ENCODE peak calls at places on chromosomes 2 and 18, in eight cellular contexts. One of them, this sample, is unnamed.

GRCh38 chr2:150526827-150527226 is 39.4 kb upstream of the RND3 start:
- DNase-seq in NAMALWA: no peak
- DNase-seq in transverse colon: no peak
- DNase-seq in activated CD4-positive, alpha-beta T cell treated with anti-CD3 and anti-CD28 coated beads, Interleukin-2, amount 50 U/mL, for 1 hour: no peak
- DNase-seq in AG09319: peak
- DNase-seq in lung: no peak
- DNase-seq in NCI-H1105: no peak
- DNase-seq in AG08396: peak
- DNase-seq in this sample: peak

GRCh38 chr2:160408575-160409291 is 84.9 kb downstream of the RBMS1 start:
- DNase-seq in AG08396: no peak
- DNase-seq in activated CD4-positive, alpha-beta T cell treated with anti-CD3 and anti-CD28 coated beads, Interleukin-2, amount 50 U/mL, for 1 hour: no peak
- DNase-seq in transverse colon: no peak
- DNase-seq in NAMALWA: no peak
- DNase-seq in AG09319: no peak
- DNase-seq in NCI-H1105: no peak
- DNase-seq in lung: no peak
- DNase-seq in this sample: no peak

GRCh38 chr2:19508-19907 is 26.8 kb downstream of the FAM110C start:
- DNase-seq in activated CD4-positive, alpha-beta T cell treated with anti-CD3 and anti-CD28 coated beads, Interleukin-2, amount 50 U/mL, for 1 hour: no peak
- DNase-seq in lung: no peak
- DNase-seq in transverse colon: peak
- DNase-seq in NCI-H1105: no peak
- DNase-seq in AG09319: no peak
- DNase-seq in AG08396: no peak
- DNase-seq in NAMALWA: no peak
- DNase-seq in this sample: no peak

GRCh38 chr18:62211323-62211828 is 24.3 kb downstream of the RELCH start:
- DNase-seq in NAMALWA: no peak
- DNase-seq in AG09319: no peak
- DNase-seq in AG08396: no peak
- DNase-seq in NCI-H1105: no peak
- DNase-seq in transverse colon: no peak
- DNase-seq in lung: no peak
- DNase-seq in activated CD4-positive, alpha-beta T cell treated with anti-CD3 and anti-CD28 coated beads, Interleukin-2, amount 50 U/mL, for 1 hour: no peak
- DNase-seq in this sample: no peak

GRCh38 chr18:2293109-2293839 is 278.0 kb downstream of the METTL4 start:
- DNase-seq in lung: no peak
- DNase-seq in NCI-H1105: no peak
- DNase-seq in AG09319: no peak
- DNase-seq in activated CD4-positive, alpha-beta T cell treated with anti-CD3 and anti-CD28 coated beads, Interleukin-2, amount 50 U/mL, for 1 hour: no peak
- DNase-seq in AG08396: no peak
- DNase-seq in transverse colon: no peak
- DNase-seq in NAMALWA: peak
- DNase-seq in this sample: no peak

GRCh38 chr2:48566582-48566981 is 36.6 kb downstream of the STON1 start:
- DNase-seq in NAMALWA: no peak
- DNase-seq in AG09319: no peak
- DNase-seq in AG08396: peak
- DNase-seq in lung: no peak
- DNase-seq in activated CD4-positive, alpha-beta T cell treated with anti-CD3 and anti-CD28 coated beads, Interleukin-2, amount 50 U/mL, for 1 hour: no peak
- DNase-seq in NCI-H1105: no peak
- DNase-seq in transverse colon: no peak
- DNase-seq in this sample: no peak

GRCh38 chr2:179447839-179448447 is 183.3 kb upstream of the SESTD1 start:
- DNase-seq in AG08396: no peak
- DNase-seq in NCI-H1105: no peak
- DNase-seq in lung: no peak
- DNase-seq in activated CD4-positive, alpha-beta T cell treated with anti-CD3 and anti-CD28 coated beads, Interleukin-2, amount 50 U/mL, for 1 hour: no peak
- DNase-seq in NAMALWA: no peak
- DNase-seq in transverse colon: no peak
- DNase-seq in AG09319: no peak
- DNase-seq in this sample: no peak

GRCh38 chr18:24112874-24113615 is 25.8 kb upstream of the CABYR start:
- DNase-seq in transverse colon: no peak
- DNase-seq in AG09319: no peak
- DNase-seq in NAMALWA: no peak
- DNase-seq in AG08396: no peak
- DNase-seq in activated CD4-positive, alpha-beta T cell treated with anti-CD3 and anti-CD28 coated beads, Interleukin-2, amount 50 U/mL, for 1 hour: no peak
- DNase-seq in lung: no peak
- DNase-seq in NCI-H1105: no peak
- DNase-seq in this sample: no peak

GRCh38 chr2:328761-329160 is 40.9 kb upstream of the ALKAL2 start:
- DNase-seq in AG09319: no peak
- DNase-seq in lung: no peak
- DNase-seq in transverse colon: no peak
- DNase-seq in NCI-H1105: no peak
- DNase-seq in activated CD4-positive, alpha-beta T cell treated with anti-CD3 and anti-CD28 coated beads, Interleukin-2, amount 50 U/mL, for 1 hour: no peak
- DNase-seq in AG08396: no peak
- DNase-seq in NAMALWA: no peak
- DNase-seq in this sample: no peak

GRCh38 chr2:161104054-161104553 is 56.1 kb upstream of the TANK start:
- DNase-seq in lung: no peak
- DNase-seq in activated CD4-positive, alpha-beta T cell treated with anti-CD3 and anti-CD28 coated beads, Interleukin-2, amount 50 U/mL, for 1 hour: no peak
- DNase-seq in NAMALWA: peak
- DNase-seq in AG09319: no peak
- DNase-seq in NCI-H1105: no peak
- DNase-seq in AG08396: no peak
- DNase-seq in transverse colon: no peak
- DNase-seq in this sample: no peak

GRCh38 chr18:41642756-41643155 is 312.3 kb upstream of the PIK3C3 start:
- DNase-seq in AG08396: no peak
- DNase-seq in lung: no peak
- DNase-seq in NCI-H1105: no peak
- DNase-seq in transverse colon: no peak
- DNase-seq in activated CD4-positive, alpha-beta T cell treated with anti-CD3 and anti-CD28 coated beads, Interleukin-2, amount 50 U/mL, for 1 hour: no peak
- DNase-seq in NAMALWA: no peak
- DNase-seq in AG09319: no peak
- DNase-seq in this sample: no peak

GRCh38 chr2:223811757-223812156 is 25.6 kb downstream of the AP1S3 start:
- DNase-seq in lung: no peak
- DNase-seq in transverse colon: no peak
- DNase-seq in activated CD4-positive, alpha-beta T cell treated with anti-CD3 and anti-CD28 coated beads, Interleukin-2, amount 50 U/mL, for 1 hour: no peak
- DNase-seq in AG08396: no peak
- DNase-seq in AG09319: no peak
- DNase-seq in NAMALWA: no peak
- DNase-seq in NCI-H1105: no peak
- DNase-seq in this sample: no peak

GRCh38 chr2:145752091-145752806 is 1232.3 kb upstream of the ZEB2 start:
- DNase-seq in activated CD4-positive, alpha-beta T cell treated with anti-CD3 and anti-CD28 coated beads, Interleukin-2, amount 50 U/mL, for 1 hour: no peak
- DNase-seq in AG09319: peak
- DNase-seq in NAMALWA: peak
- DNase-seq in transverse colon: no peak
- DNase-seq in NCI-H1105: peak
- DNase-seq in lung: peak
- DNase-seq in AG08396: peak
- DNase-seq in this sample: peak

GRCh38 chr2:145091967-145092366 is 572.0 kb upstream of the ZEB2 start:
- DNase-seq in NAMALWA: no peak
- DNase-seq in transverse colon: no peak
- DNase-seq in AG09319: no peak
- DNase-seq in AG08396: no peak
- DNase-seq in activated CD4-positive, alpha-beta T cell treated with anti-CD3 and anti-CD28 coated beads, Interleukin-2, amount 50 U/mL, for 1 hour: no peak
- DNase-seq in lung: no peak
- DNase-seq in NCI-H1105: no peak
- DNase-seq in this sample: no peak

GRCh38 chr2:88247531-88247930 is 77.4 kb downstream of the THNSL2 start:
- DNase-seq in AG08396: no peak
- DNase-seq in NCI-H1105: no peak
- DNase-seq in lung: no peak
- DNase-seq in NAMALWA: no peak
- DNase-seq in AG09319: no peak
- DNase-seq in activated CD4-positive, alpha-beta T cell treated with anti-CD3 and anti-CD28 coated beads, Interleukin-2, amount 50 U/mL, for 1 hour: no peak
- DNase-seq in transverse colon: no peak
- DNase-seq in this sample: no peak

GRCh38 chr2:44972771-44973535 is 31.5 kb downstream of the SIX3 start:
- DNase-seq in activated CD4-positive, alpha-beta T cell treated with anti-CD3 and anti-CD28 coated beads, Interleukin-2, amount 50 U/mL, for 1 hour: no peak
- DNase-seq in NAMALWA: no peak
- DNase-seq in AG09319: no peak
- DNase-seq in AG08396: no peak
- DNase-seq in lung: no peak
- DNase-seq in transverse colon: no peak
- DNase-seq in NCI-H1105: no peak
- DNase-seq in this sample: no peak

GRCh38 chr18:36693931-36694661 is 134.7 kb downstream of the TPGS2 start:
- DNase-seq in NCI-H1105: peak
- DNase-seq in AG08396: no peak
- DNase-seq in activated CD4-positive, alpha-beta T cell treated with anti-CD3 and anti-CD28 coated beads, Interleukin-2, amount 50 U/mL, for 1 hour: no peak
- DNase-seq in transverse colon: no peak
- DNase-seq in NAMALWA: peak
- DNase-seq in lung: no peak
- DNase-seq in AG09319: no peak
- DNase-seq in this sample: peak

GRCh38 chr2:85169581-85169980 is 36.4 kb downstream of the TCF7L1 start:
- DNase-seq in NAMALWA: no peak
- DNase-seq in NCI-H1105: no peak
- DNase-seq in activated CD4-positive, alpha-beta T cell treated with anti-CD3 and anti-CD28 coated beads, Interleukin-2, amount 50 U/mL, for 1 hour: no peak
- DNase-seq in transverse colon: no peak
- DNase-seq in AG08396: no peak
- DNase-seq in AG09319: no peak
- DNase-seq in lung: no peak
- DNase-seq in this sample: no peak

GRCh38 chr2:11829324-11829946 is 83.0 kb downstream of the LPIN1 start:
- DNase-seq in activated CD4-positive, alpha-beta T cell treated with anti-CD3 and anti-CD28 coated beads, Interleukin-2, amount 50 U/mL, for 1 hour: peak
- DNase-seq in NCI-H1105: peak
- DNase-seq in lung: peak
- DNase-seq in AG09319: no peak
- DNase-seq in AG08396: peak
- DNase-seq in NAMALWA: peak
- DNase-seq in transverse colon: peak
- DNase-seq in this sample: peak

GRCh38 chr2:118013221-118013723 is 598 bp downstream of the CCDC93 start:
- DNase-seq in lung: peak
- DNase-seq in NAMALWA: peak
- DNase-seq in NCI-H1105: peak
- DNase-seq in activated CD4-positive, alpha-beta T cell treated with anti-CD3 and anti-CD28 coated beads, Interleukin-2, amount 50 U/mL, for 1 hour: peak
- DNase-seq in transverse colon: peak
- DNase-seq in AG09319: no peak
- DNase-seq in AG08396: peak
- DNase-seq in this sample: peak

GRCh38 chr2:75548036-75548573 is 12.6 kb downstream of the EVA1A start:
- DNase-seq in transverse colon: no peak
- DNase-seq in NCI-H1105: peak
- DNase-seq in lung: peak
- DNase-seq in AG08396: no peak
- DNase-seq in AG09319: no peak
- DNase-seq in activated CD4-positive, alpha-beta T cell treated with anti-CD3 and anti-CD28 coated beads, Interleukin-2, amount 50 U/mL, for 1 hour: peak
- DNase-seq in NAMALWA: peak
- DNase-seq in this sample: no peak

GRCh38 chr2:31294230-31294629 is 60.3 kb downstream of the EHD3 start:
- DNase-seq in AG08396: no peak
- DNase-seq in activated CD4-positive, alpha-beta T cell treated with anti-CD3 and anti-CD28 coated beads, Interleukin-2, amount 50 U/mL, for 1 hour: no peak
- DNase-seq in lung: no peak
- DNase-seq in NAMALWA: no peak
- DNase-seq in transverse colon: no peak
- DNase-seq in NCI-H1105: no peak
- DNase-seq in AG09319: no peak
- DNase-seq in this sample: no peak

GRCh38 chr18:51151568-51152511 is 45.6 kb downstream of the MEX3C start:
- DNase-seq in NAMALWA: peak
- DNase-seq in NCI-H1105: no peak
- DNase-seq in activated CD4-positive, alpha-beta T cell treated with anti-CD3 and anti-CD28 coated beads, Interleukin-2, amount 50 U/mL, for 1 hour: peak
- DNase-seq in AG08396: no peak
- DNase-seq in lung: no peak
- DNase-seq in transverse colon: peak
- DNase-seq in AG09319: no peak
- DNase-seq in this sample: no peak

GRCh38 chr2:219912530-219912929 is 285.1 kb downstream of the SLC4A3 start:
- DNase-seq in NCI-H1105: no peak
- DNase-seq in activated CD4-positive, alpha-beta T cell treated with anti-CD3 and anti-CD28 coated beads, Interleukin-2, amount 50 U/mL, for 1 hour: no peak
- DNase-seq in NAMALWA: no peak
- DNase-seq in transverse colon: no peak
- DNase-seq in lung: no peak
- DNase-seq in AG09319: peak
- DNase-seq in AG08396: peak
- DNase-seq in this sample: no peak

GRCh38 chr18:22434973-22435608 is 17.4 kb upstream of the CTAGE1 start:
- DNase-seq in activated CD4-positive, alpha-beta T cell treated with anti-CD3 and anti-CD28 coated beads, Interleukin-2, amount 50 U/mL, for 1 hour: no peak
- DNase-seq in transverse colon: no peak
- DNase-seq in AG08396: peak
- DNase-seq in NAMALWA: no peak
- DNase-seq in NCI-H1105: no peak
- DNase-seq in lung: no peak
- DNase-seq in AG09319: no peak
- DNase-seq in this sample: no peak

GRCh38 chr2:20190862-20191713 is 33.8 kb downstream of the SDC1 start:
- DNase-seq in activated CD4-positive, alpha-beta T cell treated with anti-CD3 and anti-CD28 coated beads, Interleukin-2, amount 50 U/mL, for 1 hour: no peak
- DNase-seq in AG09319: no peak
- DNase-seq in NAMALWA: peak
- DNase-seq in AG08396: no peak
- DNase-seq in lung: peak
- DNase-seq in transverse colon: peak
- DNase-seq in NCI-H1105: no peak
- DNase-seq in this sample: no peak

GRCh38 chr2:192390401-192390800 is 195.7 kb upstream of the TMEFF2 start:
- DNase-seq in transverse colon: no peak
- DNase-seq in NCI-H1105: no peak
- DNase-seq in AG08396: no peak
- DNase-seq in NAMALWA: no peak
- DNase-seq in lung: no peak
- DNase-seq in AG09319: no peak
- DNase-seq in activated CD4-positive, alpha-beta T cell treated with anti-CD3 and anti-CD28 coated beads, Interleukin-2, amount 50 U/mL, for 1 hour: no peak
- DNase-seq in this sample: no peak

GRCh38 chr2:179467111-179467510 is 202.5 kb upstream of the SESTD1 start:
- DNase-seq in AG09319: no peak
- DNase-seq in transverse colon: no peak
- DNase-seq in activated CD4-positive, alpha-beta T cell treated with anti-CD3 and anti-CD28 coated beads, Interleukin-2, amount 50 U/mL, for 1 hour: no peak
- DNase-seq in AG08396: no peak
- DNase-seq in NCI-H1105: no peak
- DNase-seq in NAMALWA: no peak
- DNase-seq in lung: no peak
- DNase-seq in this sample: no peak

GRCh38 chr2:205776139-205776538 is 93.8 kb downstream of the NRP2 start:
- DNase-seq in lung: peak
- DNase-seq in AG08396: peak
- DNase-seq in activated CD4-positive, alpha-beta T cell treated with anti-CD3 and anti-CD28 coated beads, Interleukin-2, amount 50 U/mL, for 1 hour: no peak
- DNase-seq in AG09319: no peak
- DNase-seq in transverse colon: peak
- DNase-seq in NAMALWA: peak
- DNase-seq in NCI-H1105: no peak
- DNase-seq in this sample: no peak

GRCh38 chr18:8516391-8517250 is 92.6 kb upstream of the RAB12 start:
- DNase-seq in NCI-H1105: no peak
- DNase-seq in AG09319: no peak
- DNase-seq in activated CD4-positive, alpha-beta T cell treated with anti-CD3 and anti-CD28 coated beads, Interleukin-2, amount 50 U/mL, for 1 hour: no peak
- DNase-seq in NAMALWA: no peak
- DNase-seq in AG08396: no peak
- DNase-seq in transverse colon: no peak
- DNase-seq in lung: peak
- DNase-seq in this sample: no peak

This sample was measured in prostate gland.